ENCODE peak calls at places on chromosome 20, in nine cellular contexts. S is stimulated activated CD8-positive, alpha-beta memory T cell treated with anti-CD3 and anti-CD28 coated beads, Interleukin-4, amount 100 ng/mL, for 1 hour; Z is H9; E is neural crest cell; K is central memory CD4-positive, alpha-beta T cell; F is NCI-H1417; U is nephron progenitor cell; T is A549; J is pancreas. W is an unnamed sample.

GRCh38 chr20:49147269-49147668 is 40.9 kb downstream of the STAU1 start:
- DNase-seq in E (no peak), J (no peak), S (no peak), Z (no peak), U (no peak), F (no peak), K (no peak), T (no peak), W (no peak)

GRCh38 chr20:9015984-9016324 is 52.9 kb upstream of the PLCB4 start:
- DNase-seq in E (no peak), K (no peak), Z (no peak), T (no peak), J (no peak), U (no peak), S (no peak), F (no peak), W (no peak)

GRCh38 chr20:1818895-1819294 is 76.3 kb upstream of the SIRPA start:
- DNase-seq in Z (no peak), U (no peak), S (no peak), E (no peak), K (no peak), J (no peak), F (no peak), T (no peak), W (peak; percentile 38)

GRCh38 chr20:35888659-35889058 is 65.6 kb downstream of the SCAND1 start:
- DNase-seq in U (no peak), S (no peak), E (no peak), J (no peak), F (no peak), T (no peak), K (no peak), Z (no peak), W (no peak)

GRCh38 chr20:38342196-38342595 is 4.1 kb upstream of the LBP start:
- DNase-seq in U (no peak), J (no peak), Z (peak; percentile 84), F (no peak), S (no peak), E (no peak), T (no peak), K (no peak), W (no peak)

GRCh38 chr20:25580711-25581110 is 4.6 kb downstream of the NINL start:
- DNase-seq in S (no peak), Z (no peak), U (no peak), T (no peak), F (no peak), E (no peak), K (no peak), J (no peak), W (no peak)

GRCh38 chr20:19692100-19692499 is 66.0 kb upstream of the RIN2 start:
- DNase-seq in E (no peak), K (no peak), J (no peak), S (no peak), U (no peak), T (no peak), Z (no peak), F (no peak), W (no peak)

GRCh38 chr20:1809121-1809520 is 86.1 kb upstream of the SIRPA start:
- DNase-seq in E (no peak), U (no peak), Z (no peak), F (no peak), T (peak; percentile 84), S (no peak), K (no peak), J (no peak), W (no peak)

GRCh38 chr20:36644713-36645109 is 1.3 kb downstream of the SLA2 start:
- DNase-seq in T (no peak), S (no peak), F (no peak), Z (no peak), K (no peak), J (no peak), E (no peak), U (no peak), W (no peak)

GRCh38 chr20:7449269-7449668 is 491.0 kb downstream of the HAO1 start:
- DNase-seq in J (no peak), U (no peak), K (no peak), Z (no peak), S (no peak), F (no peak), T (no peak), E (no peak), W (no peak)

GRCh38 chr20:24147961-24148360 is 159.4 kb upstream of the GGTLC1 start:
- DNase-seq in U (no peak), J (no peak), S (no peak), E (no peak), Z (no peak), F (no peak), K (no peak), T (no peak), W (no peak)

W was measured in right lobe of liver.